ENCODE peak calls at places on chromosomes 11 and 22, in six cellular contexts. One of them, this sample, is unnamed.

GRCh38 chr11:123833095-123833494 is 26.9 kb upstream of the OR6M1 start:
- DNase-seq in NCI-H1092 treated with DMSO at 0.1 percent for 48 hours: no peak
- DNase-seq in SW 1271: no peak
- DNase-seq in activated T-helper 1 cell treated with anti-CD3 and anti-CD28 coated beads, Interleukin-12 subunit alpha, Interleukin-12 subunit beta, Interleukin-2, Interleukin-4 antibody, amounts not matched to agents 30 ng/mL and 10 ng/mL and 1 ng/mL, durations not matched to agents 14 hours and 24 hours and 36 hours: no peak
- DNase-seq in stimulated activated CD4-positive, alpha-beta T cell treated with anti-CD3 and anti-CD28 coated beads, Interleukin-2, amount 100 ng/mL, for 48 hours: no peak
- DNase-seq in BJ: no peak
- DNase-seq in this sample: no peak

GRCh38 chr11:6636480-6636879 is 17.3 kb upstream of the TPP1 start:
- DNase-seq in BJ: no peak
- DNase-seq in SW 1271: no peak
- DNase-seq in stimulated activated CD4-positive, alpha-beta T cell treated with anti-CD3 and anti-CD28 coated beads, Interleukin-2, amount 100 ng/mL, for 48 hours: no peak
- DNase-seq in activated T-helper 1 cell treated with anti-CD3 and anti-CD28 coated beads, Interleukin-12 subunit alpha, Interleukin-12 subunit beta, Interleukin-2, Interleukin-4 antibody, amounts not matched to agents 30 ng/mL and 10 ng/mL and 1 ng/mL, durations not matched to agents 14 hours and 24 hours and 36 hours: no peak
- DNase-seq in NCI-H1092 treated with DMSO at 0.1 percent for 48 hours: no peak
- DNase-seq in this sample: no peak

GRCh38 chr11:133597236-133597635 is 64.9 kb upstream of the OPCML start:
- DNase-seq in activated T-helper 1 cell treated with anti-CD3 and anti-CD28 coated beads, Interleukin-12 subunit alpha, Interleukin-12 subunit beta, Interleukin-2, Interleukin-4 antibody, amounts not matched to agents 30 ng/mL and 10 ng/mL and 1 ng/mL, durations not matched to agents 14 hours and 24 hours and 36 hours: no peak
- DNase-seq in NCI-H1092 treated with DMSO at 0.1 percent for 48 hours: no peak
- DNase-seq in BJ: no peak
- DNase-seq in SW 1271: no peak
- DNase-seq in stimulated activated CD4-positive, alpha-beta T cell treated with anti-CD3 and anti-CD28 coated beads, Interleukin-2, amount 100 ng/mL, for 48 hours: no peak
- DNase-seq in this sample: no peak

GRCh38 chr22:49638788-49639187 is 188.9 kb downstream of the BRD1 start:
- DNase-seq in BJ: no peak
- DNase-seq in stimulated activated CD4-positive, alpha-beta T cell treated with anti-CD3 and anti-CD28 coated beads, Interleukin-2, amount 100 ng/mL, for 48 hours: no peak
- DNase-seq in SW 1271: no peak
- DNase-seq in NCI-H1092 treated with DMSO at 0.1 percent for 48 hours: peak; percentile 8
- DNase-seq in activated T-helper 1 cell treated with anti-CD3 and anti-CD28 coated beads, Interleukin-12 subunit alpha, Interleukin-12 subunit beta, Interleukin-2, Interleukin-4 antibody, amounts not matched to agents 30 ng/mL and 10 ng/mL and 1 ng/mL, durations not matched to agents 14 hours and 24 hours and 36 hours: no peak
- DNase-seq in this sample: no peak

GRCh38 chr11:48168815-48169214 is 47.8 kb upstream of the OR4B1 start:
- DNase-seq in NCI-H1092 treated with DMSO at 0.1 percent for 48 hours: no peak
- DNase-seq in stimulated activated CD4-positive, alpha-beta T cell treated with anti-CD3 and anti-CD28 coated beads, Interleukin-2, amount 100 ng/mL, for 48 hours: no peak
- DNase-seq in SW 1271: no peak
- DNase-seq in BJ: no peak
- DNase-seq in activated T-helper 1 cell treated with anti-CD3 and anti-CD28 coated beads, Interleukin-12 subunit alpha, Interleukin-12 subunit beta, Interleukin-2, Interleukin-4 antibody, amounts not matched to agents 30 ng/mL and 10 ng/mL and 1 ng/mL, durations not matched to agents 14 hours and 24 hours and 36 hours: no peak
- DNase-seq in this sample: no peak

GRCh38 chr11:9180784-9181183 is 84.4 kb downstream of the DENND5A start:
- DNase-seq in activated T-helper 1 cell treated with anti-CD3 and anti-CD28 coated beads, Interleukin-12 subunit alpha, Interleukin-12 subunit beta, Interleukin-2, Interleukin-4 antibody, amounts not matched to agents 30 ng/mL and 10 ng/mL and 1 ng/mL, durations not matched to agents 14 hours and 24 hours and 36 hours: no peak
- DNase-seq in NCI-H1092 treated with DMSO at 0.1 percent for 48 hours: no peak
- DNase-seq in SW 1271: no peak
- DNase-seq in BJ: no peak
- DNase-seq in stimulated activated CD4-positive, alpha-beta T cell treated with anti-CD3 and anti-CD28 coated beads, Interleukin-2, amount 100 ng/mL, for 48 hours: no peak
- DNase-seq in this sample: no peak

GRCh38 chr22:32911526-32911925 is 110.0 kb downstream of the TIMP3 start:
- DNase-seq in stimulated activated CD4-positive, alpha-beta T cell treated with anti-CD3 and anti-CD28 coated beads, Interleukin-2, amount 100 ng/mL, for 48 hours: no peak
- DNase-seq in NCI-H1092 treated with DMSO at 0.1 percent for 48 hours: peak; percentile 46
- DNase-seq in activated T-helper 1 cell treated with anti-CD3 and anti-CD28 coated beads, Interleukin-12 subunit alpha, Interleukin-12 subunit beta, Interleukin-2, Interleukin-4 antibody, amounts not matched to agents 30 ng/mL and 10 ng/mL and 1 ng/mL, durations not matched to agents 14 hours and 24 hours and 36 hours: no peak
- DNase-seq in SW 1271: no peak
- DNase-seq in BJ: no peak
- DNase-seq in this sample: no peak

GRCh38 chr11:75326439-75326810 is 25.0 kb downstream of the ARRB1 start:
- DNase-seq in activated T-helper 1 cell treated with anti-CD3 and anti-CD28 coated beads, Interleukin-12 subunit alpha, Interleukin-12 subunit beta, Interleukin-2, Interleukin-4 antibody, amounts not matched to agents 30 ng/mL and 10 ng/mL and 1 ng/mL, durations not matched to agents 14 hours and 24 hours and 36 hours: no peak
- DNase-seq in BJ: no peak
- DNase-seq in NCI-H1092 treated with DMSO at 0.1 percent for 48 hours: no peak
- DNase-seq in stimulated activated CD4-positive, alpha-beta T cell treated with anti-CD3 and anti-CD28 coated beads, Interleukin-2, amount 100 ng/mL, for 48 hours: no peak
- DNase-seq in SW 1271: no peak
- DNase-seq in this sample: no peak

GRCh38 chr22:37932821-37933578 is 20.4 kb downstream of the C22orf23 start:
- DNase-seq in BJ: no peak
- DNase-seq in stimulated activated CD4-positive, alpha-beta T cell treated with anti-CD3 and anti-CD28 coated beads, Interleukin-2, amount 100 ng/mL, for 48 hours: no peak
- DNase-seq in SW 1271: no peak
- DNase-seq in activated T-helper 1 cell treated with anti-CD3 and anti-CD28 coated beads, Interleukin-12 subunit alpha, Interleukin-12 subunit beta, Interleukin-2, Interleukin-4 antibody, amounts not matched to agents 30 ng/mL and 10 ng/mL and 1 ng/mL, durations not matched to agents 14 hours and 24 hours and 36 hours: no peak
- DNase-seq in NCI-H1092 treated with DMSO at 0.1 percent for 48 hours: no peak
- DNase-seq in this sample: no peak

GRCh38 chr22:23531283-23531921 is 48.7 kb downstream of the IGLL1 start:
- DNase-seq in BJ: no peak
- DNase-seq in NCI-H1092 treated with DMSO at 0.1 percent for 48 hours: no peak
- DNase-seq in stimulated activated CD4-positive, alpha-beta T cell treated with anti-CD3 and anti-CD28 coated beads, Interleukin-2, amount 100 ng/mL, for 48 hours: no peak
- DNase-seq in SW 1271: no peak
- DNase-seq in activated T-helper 1 cell treated with anti-CD3 and anti-CD28 coated beads, Interleukin-12 subunit alpha, Interleukin-12 subunit beta, Interleukin-2, Interleukin-4 antibody, amounts not matched to agents 30 ng/mL and 10 ng/mL and 1 ng/mL, durations not matched to agents 14 hours and 24 hours and 36 hours: no peak
- DNase-seq in this sample: no peak

GRCh38 chr11:28632338-28632737 is 524.1 kb downstream of the METTL15 start:
- DNase-seq in activated T-helper 1 cell treated with anti-CD3 and anti-CD28 coated beads, Interleukin-12 subunit alpha, Interleukin-12 subunit beta, Interleukin-2, Interleukin-4 antibody, amounts not matched to agents 30 ng/mL and 10 ng/mL and 1 ng/mL, durations not matched to agents 14 hours and 24 hours and 36 hours: no peak
- DNase-seq in BJ: no peak
- DNase-seq in SW 1271: no peak
- DNase-seq in NCI-H1092 treated with DMSO at 0.1 percent for 48 hours: no peak
- DNase-seq in stimulated activated CD4-positive, alpha-beta T cell treated with anti-CD3 and anti-CD28 coated beads, Interleukin-2, amount 100 ng/mL, for 48 hours: no peak
- DNase-seq in this sample: no peak

GRCh38 chr11:15106201-15106965 is 8.3 kb upstream of the INSC start:
- DNase-seq in SW 1271: no peak
- DNase-seq in stimulated activated CD4-positive, alpha-beta T cell treated with anti-CD3 and anti-CD28 coated beads, Interleukin-2, amount 100 ng/mL, for 48 hours: no peak
- DNase-seq in BJ: no peak
- DNase-seq in NCI-H1092 treated with DMSO at 0.1 percent for 48 hours: no peak
- DNase-seq in activated T-helper 1 cell treated with anti-CD3 and anti-CD28 coated beads, Interleukin-12 subunit alpha, Interleukin-12 subunit beta, Interleukin-2, Interleukin-4 antibody, amounts not matched to agents 30 ng/mL and 10 ng/mL and 1 ng/mL, durations not matched to agents 14 hours and 24 hours and 36 hours: no peak
- DNase-seq in this sample: no peak

GRCh38 chr22:41762980-41763779 is 37.3 kb upstream of the CCDC134 start:
- DNase-seq in activated T-helper 1 cell treated with anti-CD3 and anti-CD28 coated beads, Interleukin-12 subunit alpha, Interleukin-12 subunit beta, Interleukin-2, Interleukin-4 antibody, amounts not matched to agents 30 ng/mL and 10 ng/mL and 1 ng/mL, durations not matched to agents 14 hours and 24 hours and 36 hours: no peak
- DNase-seq in NCI-H1092 treated with DMSO at 0.1 percent for 48 hours: no peak
- DNase-seq in stimulated activated CD4-positive, alpha-beta T cell treated with anti-CD3 and anti-CD28 coated beads, Interleukin-2, amount 100 ng/mL, for 48 hours: no peak
- DNase-seq in SW 1271: no peak
- DNase-seq in BJ: no peak
- DNase-seq in this sample: peak; percentile 57

GRCh38 chr11:120546312-120547205 is 35.0 kb downstream of the GRIK4 start:
- DNase-seq in BJ: peak; percentile 94
- DNase-seq in SW 1271: no peak
- DNase-seq in NCI-H1092 treated with DMSO at 0.1 percent for 48 hours: no peak
- DNase-seq in stimulated activated CD4-positive, alpha-beta T cell treated with anti-CD3 and anti-CD28 coated beads, Interleukin-2, amount 100 ng/mL, for 48 hours: no peak
- DNase-seq in activated T-helper 1 cell treated with anti-CD3 and anti-CD28 coated beads, Interleukin-12 subunit alpha, Interleukin-12 subunit beta, Interleukin-2, Interleukin-4 antibody, amounts not matched to agents 30 ng/mL and 10 ng/mL and 1 ng/mL, durations not matched to agents 14 hours and 24 hours and 36 hours: no peak
- DNase-seq in this sample: no peak

GRCh38 chr11:35099278-35100018 is 39.5 kb upstream of the CD44 start:
- DNase-seq in BJ: no peak
- DNase-seq in NCI-H1092 treated with DMSO at 0.1 percent for 48 hours: no peak
- DNase-seq in stimulated activated CD4-positive, alpha-beta T cell treated with anti-CD3 and anti-CD28 coated beads, Interleukin-2, amount 100 ng/mL, for 48 hours: no peak
- DNase-seq in activated T-helper 1 cell treated with anti-CD3 and anti-CD28 coated beads, Interleukin-12 subunit alpha, Interleukin-12 subunit beta, Interleukin-2, Interleukin-4 antibody, amounts not matched to agents 30 ng/mL and 10 ng/mL and 1 ng/mL, durations not matched to agents 14 hours and 24 hours and 36 hours: no peak
- DNase-seq in SW 1271: no peak
- DNase-seq in this sample: no peak

GRCh38 chr11:102868359-102868758 is 6.4 kb downstream of the MMP12 start:
- DNase-seq in BJ: peak; percentile 75
- DNase-seq in stimulated activated CD4-positive, alpha-beta T cell treated with anti-CD3 and anti-CD28 coated beads, Interleukin-2, amount 100 ng/mL, for 48 hours: no peak
- DNase-seq in activated T-helper 1 cell treated with anti-CD3 and anti-CD28 coated beads, Interleukin-12 subunit alpha, Interleukin-12 subunit beta, Interleukin-2, Interleukin-4 antibody, amounts not matched to agents 30 ng/mL and 10 ng/mL and 1 ng/mL, durations not matched to agents 14 hours and 24 hours and 36 hours: no peak
- DNase-seq in SW 1271: no peak
- DNase-seq in NCI-H1092 treated with DMSO at 0.1 percent for 48 hours: no peak
- DNase-seq in this sample: no peak

GRCh38 chr11:64157987-64158386 is 7.9 kb downstream of the MACROD1 start:
- DNase-seq in stimulated activated CD4-positive, alpha-beta T cell treated with anti-CD3 and anti-CD28 coated beads, Interleukin-2, amount 100 ng/mL, for 48 hours: no peak
- DNase-seq in NCI-H1092 treated with DMSO at 0.1 percent for 48 hours: no peak
- DNase-seq in BJ: no peak
- DNase-seq in SW 1271: no peak
- DNase-seq in activated T-helper 1 cell treated with anti-CD3 and anti-CD28 coated beads, Interleukin-12 subunit alpha, Interleukin-12 subunit beta, Interleukin-2, Interleukin-4 antibody, amounts not matched to agents 30 ng/mL and 10 ng/mL and 1 ng/mL, durations not matched to agents 14 hours and 24 hours and 36 hours: no peak
- DNase-seq in this sample: no peak

GRCh38 chr22:29043906-29044575 is 17.6 kb downstream of the C22orf31 start:
- DNase-seq in NCI-H1092 treated with DMSO at 0.1 percent for 48 hours: no peak
- DNase-seq in stimulated activated CD4-positive, alpha-beta T cell treated with anti-CD3 and anti-CD28 coated beads, Interleukin-2, amount 100 ng/mL, for 48 hours: no peak
- DNase-seq in SW 1271: no peak
- DNase-seq in BJ: no peak
- DNase-seq in activated T-helper 1 cell treated with anti-CD3 and anti-CD28 coated beads, Interleukin-12 subunit alpha, Interleukin-12 subunit beta, Interleukin-2, Interleukin-4 antibody, amounts not matched to agents 30 ng/mL and 10 ng/mL and 1 ng/mL, durations not matched to agents 14 hours and 24 hours and 36 hours: no peak
- DNase-seq in this sample: no peak

GRCh38 chr22:37896181-37896592 is 9.9 kb upstream of the MICALL1 start:
- DNase-seq in SW 1271: no peak
- DNase-seq in BJ: no peak
- DNase-seq in NCI-H1092 treated with DMSO at 0.1 percent for 48 hours: no peak
- DNase-seq in stimulated activated CD4-positive, alpha-beta T cell treated with anti-CD3 and anti-CD28 coated beads, Interleukin-2, amount 100 ng/mL, for 48 hours: no peak
- DNase-seq in activated T-helper 1 cell treated with anti-CD3 and anti-CD28 coated beads, Interleukin-12 subunit alpha, Interleukin-12 subunit beta, Interleukin-2, Interleukin-4 antibody, amounts not matched to agents 30 ng/mL and 10 ng/mL and 1 ng/mL, durations not matched to agents 14 hours and 24 hours and 36 hours: peak; percentile 52
- DNase-seq in this sample: peak; percentile 82

GRCh38 chr11:77560605-77561004 is 29.1 kb upstream of the AQP11 start:
- DNase-seq in BJ: peak; percentile 19
- DNase-seq in NCI-H1092 treated with DMSO at 0.1 percent for 48 hours: no peak
- DNase-seq in activated T-helper 1 cell treated with anti-CD3 and anti-CD28 coated beads, Interleukin-12 subunit alpha, Interleukin-12 subunit beta, Interleukin-2, Interleukin-4 antibody, amounts not matched to agents 30 ng/mL and 10 ng/mL and 1 ng/mL, durations not matched to agents 14 hours and 24 hours and 36 hours: no peak
- DNase-seq in SW 1271: peak; percentile 12
- DNase-seq in stimulated activated CD4-positive, alpha-beta T cell treated with anti-CD3 and anti-CD28 coated beads, Interleukin-2, amount 100 ng/mL, for 48 hours: no peak
- DNase-seq in this sample: no peak

This sample was measured in GM10248.